ENCODE peak calls at places on chromosome X, in four cellular contexts. O, D, C and J are unnamed samples.

GRCh38 chrX:87338510-87338909 is 179.1 kb upstream of the KLHL4 start:
- DNase-seq in D (no peak), C (no peak), O (no peak), J (no peak)

GRCh38 chrX:110678591-110678990 is 117.0 kb downstream of the CHRDL1 start:
- DNase-seq in C (no peak), D (no peak), O (no peak), J (no peak)

GRCh38 chrX:151754641-151755215 is 20.2 kb downstream of the CNGA2 start:
- DNase-seq in D (no peak), O (no peak), C (no peak), J (peak; percentile 11)

GRCh38 chrX:65879977-65880799 is 159.7 kb downstream of the VSIG4 start:
- DNase-seq in C (no peak), D (no peak), O (no peak), J (no peak)

GRCh38 chrX:41589634-41590270 is 99.0 kb upstream of the GPR34 start:
- DNase-seq in C (no peak), D (no peak), O (no peak), J (peak; percentile 7)

GRCh38 chrX:134658421-134658896 is at the start of gene PLAC1:
- DNase-seq in C (no peak), O (no peak), D (no peak), J (no peak)

GRCh38 chrX:1477801-1478458 is 25.2 kb upstream of the ASMTL start:
- DNase-seq in O (no peak), C (peak; percentile 27), D (no peak), J (no peak)

GRCh38 chrX:43002526-43003203 is 224.7 kb upstream of the PPP1R2C start:
- DNase-seq in D (no peak), C (no peak), O (no peak), J (no peak)

GRCh38 chrX:84475596-84475995 is 26.7 kb downstream of the HDX start:
- DNase-seq in D (no peak), O (no peak), C (no peak), J (no peak)

GRCh38 chrX:23554304-23554703 is 113.0 kb upstream of the PRDX4 start:
- DNase-seq in C (no peak), D (no peak), O (peak; percentile 26), J (peak; percentile 7)

GRCh38 chrX:129717902-129718301 is 20.9 kb upstream of the XPNPEP2 start:
- DNase-seq in O (no peak), C (peak; percentile 81), D (peak; percentile 50), J (peak; percentile 73)

GRCh38 chrX:95974885-95975284 is 709.8 kb upstream of the DIAPH2 start:
- DNase-seq in D (no peak), C (no peak), O (no peak), J (no peak)

GRCh38 chrX:142251665-142252064 is 46.6 kb upstream of the MAGEC2 start:
- DNase-seq in O (no peak), D (no peak), C (no peak), J (no peak)

GRCh38 chrX:40085714-40086113 is 12.0 kb downstream of the BCOR start:
- DNase-seq in D (no peak), O (no peak), C (peak; percentile 71), J (no peak)

GRCh38 chrX:68829594-68830485 is 1.0 kb downstream of the EFNB1 start:
- DNase-seq in C (peak; percentile 78), O (peak; percentile 33), D (no peak), J (no peak)

GRCh38 chrX:10548681-10549080 is 71.7 kb downstream of the MID1 start:
- DNase-seq in C (no peak), O (no peak), D (no peak), J (no peak)

GRCh38 chrX:2732076-2732475 is 19.8 kb upstream of the XG start:
- DNase-seq in D (no peak), C (no peak), O (no peak), J (no peak)

GRCh38 chrX:92247076-92247475 is 467.9 kb downstream of the PCDH11X start:
- DNase-seq in C (no peak), O (no peak), D (no peak), J (no peak)

GRCh38 chrX:155086202-155086840 is 15.0 kb downstream of the BRCC3 start:
- DNase-seq in O (peak; percentile 8), C (no peak), D (no peak), J (no peak)

GRCh38 chrX:65643046-65643785 is 24.2 kb upstream of the MSN start:
- DNase-seq in D (no peak), O (no peak), C (no peak), J (no peak)

GRCh38 chrX:150736478-150736877 is 43.3 kb downstream of the MTMR1 start:
- DNase-seq in O (no peak), D (no peak), C (no peak), J (no peak)

GRCh38 chrX:151984328-151984727 is 9.9 kb upstream of the GABRE start:
- DNase-seq in D (no peak), O (no peak), C (no peak), J (peak; percentile 84)

GRCh38 chrX:115449742-115450141 is 111.2 kb upstream of the PLS3 start:
- DNase-seq in D (no peak), C (peak; percentile 75), O (no peak), J (no peak)